ENCODE peak calls at places on chromosomes 11 and 22, in eight cellular contexts. Y is fibroblast of villous mesenchyme, R is body of pancreas, Q is fibroblast of mammary gland, S is GM12864, D is A549, P is heart left ventricle, E is transverse colon. I is an unnamed sample.

GRCh38 chr22:40177738-40178416 is at the start of gene TNRC6B:
- DNase-seq in P (peak; percentile 69), R (peak; percentile 72), Y (peak; percentile 98), D (peak; percentile 59), S (peak; percentile 98), Q (peak; percentile 98), E (peak; percentile 80), I (peak; percentile 99)

GRCh38 chr22:49190816-49191505 is 636.7 kb downstream of the BRD1 start:
- DNase-seq in S (no peak), R (no peak), P (no peak), Q (no peak), E (no peak), Y (no peak), D (no peak), I (no peak)

GRCh38 chr11:1083621-1084551 is 9.2 kb downstream of the MUC2 start:
- DNase-seq in Y (no peak), Q (no peak), S (no peak), E (no peak), P (peak; percentile 5), D (no peak), R (no peak), I (no peak)

GRCh38 chr11:46594785-46595184 is 962 bp upstream of the AMBRA1 start:
- DNase-seq in S (no peak), E (no peak), Y (no peak), P (no peak), D (no peak), Q (no peak), R (no peak), I (no peak)

GRCh38 chr11:62108971-62109391 is 14.8 kb upstream of the INCENP start:
- DNase-seq in D (no peak), Q (peak; percentile 34), E (no peak), Y (peak; percentile 43), P (no peak), R (no peak), S (no peak), I (no peak)

GRCh38 chr11:46607516-46607915 is 9.5 kb downstream of the HARBI1 start:
- DNase-seq in S (no peak), E (no peak), Q (no peak), Y (no peak), P (no peak), D (no peak), R (no peak), I (no peak)

GRCh38 chr11:100776212-100776896 is 89.3 kb downstream of the ARHGAP42 start:
- DNase-seq in R (no peak), Q (peak; percentile 86), D (peak; percentile 69), S (no peak), Y (no peak), E (no peak), P (no peak), I (no peak)

GRCh38 chr11:113274708-113275582 is 39.4 kb upstream of the TTC12 start:
- DNase-seq in E (no peak), P (no peak), R (no peak), S (no peak), D (peak; percentile 3), Q (no peak), Y (peak; percentile 7), I (peak; percentile 28)

GRCh38 chr11:100863080-100863581 is 176.0 kb downstream of the ARHGAP42 start:
- DNase-seq in D (no peak), S (peak; percentile 25), Q (peak; percentile 89), Y (peak; percentile 97), R (no peak), P (peak; percentile 47), E (no peak), I (peak; percentile 96)

GRCh38 chr22:43878079-43878795 is 13.6 kb downstream of the PNPLA5 start:
- DNase-seq in R (no peak), Q (peak; percentile 44), D (no peak), S (no peak), Y (no peak), E (no peak), P (no peak), I (no peak)
- TF ChIP-seq CTCF in R (no peak), Q (no peak), D (no peak), S (no peak), Y (no peak), E (no peak), P (no peak), I (no peak)

GRCh38 chr22:50271011-50271394 is 823 bp upstream of the MAPK11 start:
- DNase-seq in S (no peak), Y (no peak), Q (no peak), D (no peak), P (no peak), R (no peak), E (no peak), I (no peak)
- H3K4me3 ChIP-seq in S (peak overlapping the region; percentile 58), Y (peak overlapping the region; percentile 62), Q (peak overlapping the region; percentile 46), D (peak overlapping the region; percentile 57), P (peak overlapping the region; percentile 54), R (no peak overlapping the region), E (peak overlapping the region; percentile 47), I (peak overlapping the region; percentile 62)

GRCh38 chr11:10454506-10454901 is 560 bp upstream of the AMPD3 start:
- DNase-seq in Y (no peak), P (no peak), D (no peak), Q (no peak), S (no peak), E (no peak), R (no peak), I (peak; percentile 23)

GRCh38 chr11:10451399-10452116 is 3.5 kb upstream of the AMPD3 start:
- DNase-seq in E (no peak), Q (no peak), S (no peak), D (no peak), R (no peak), Y (no peak), P (no peak), I (no peak)

GRCh38 chr11:10452211-10452767 is 2.8 kb upstream of the AMPD3 start:
- DNase-seq in D (no peak), Y (no peak), S (no peak), Q (no peak), E (no peak), P (no peak), R (no peak), I (no peak)

GRCh38 chr11:10453261-10453660 is 1.8 kb upstream of the AMPD3 start:
- DNase-seq in Q (no peak), E (no peak), Y (no peak), D (no peak), R (no peak), S (no peak), P (no peak), I (no peak)

DNA sequence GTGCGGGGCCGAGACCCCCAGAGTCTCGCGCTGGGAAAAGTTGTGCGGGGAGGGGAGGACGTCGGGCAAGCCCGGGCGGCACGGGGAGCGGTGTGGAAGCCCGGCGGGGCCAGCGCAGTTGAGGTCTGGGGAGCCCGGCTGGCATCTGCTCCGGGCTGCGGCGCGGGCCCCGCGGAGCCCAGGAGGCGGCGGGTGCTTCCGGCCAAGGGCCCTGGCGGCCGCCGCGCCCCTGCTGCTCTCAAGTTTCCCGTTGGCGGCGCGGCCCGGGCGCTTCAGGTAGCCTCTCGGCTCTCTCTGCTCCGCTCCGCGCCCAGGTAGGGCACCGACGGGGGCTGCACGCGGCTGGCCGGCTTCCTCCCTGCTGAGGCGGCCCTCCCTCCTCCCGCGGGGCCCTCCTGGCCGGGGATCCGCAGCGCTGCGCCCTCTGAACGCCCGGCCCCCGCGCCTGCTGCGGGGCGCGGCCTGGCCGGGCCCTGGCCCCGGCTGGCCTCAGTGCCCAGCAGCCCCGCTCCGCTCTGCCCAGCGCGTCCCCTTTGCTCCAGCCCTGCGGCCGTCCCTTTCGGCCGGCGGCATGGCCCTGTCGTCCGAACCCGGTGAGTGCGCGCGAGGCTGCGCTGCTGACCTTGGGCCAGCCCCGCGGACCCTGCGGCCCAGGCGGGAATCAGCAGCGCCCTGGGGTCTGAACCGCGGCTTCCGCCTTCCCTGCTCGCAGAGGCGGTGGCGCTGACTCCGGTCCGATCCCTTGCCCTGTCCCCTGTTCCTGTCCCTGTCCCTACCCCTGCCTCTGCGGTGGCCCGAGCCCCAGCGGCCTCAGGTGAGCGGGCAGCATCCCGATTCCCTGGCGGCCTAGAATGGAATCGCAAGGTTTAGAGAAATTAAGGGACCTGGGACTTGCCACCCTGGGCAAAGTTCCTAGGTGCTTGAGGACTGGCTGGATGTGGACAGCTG is 4.3 kb upstream of the AMPD3 start:
- DNase-seq in R (peak; percentile 77), D (peak; percentile 45), P (peak; percentile 40), S (no peak), Q (no peak), E (peak; percentile 78), Y (peak; percentile 13), I (peak; percentile 25)
- TF ChIP-seq CTCF in R (peak; percentile 91), D (no peak), P (peak; percentile 27), S (peak; percentile 63), Q (peak; percentile 18), E (peak; percentile 66), Y (peak; percentile 40), I (peak; percentile 60)

GRCh38 chr11:9601876-9602199 is 28.4 kb downstream of the WEE1 start:
- DNase-seq in E (no peak), Y (no peak), Q (no peak), P (no peak), S (no peak), D (no peak), R (no peak), I (no peak)
- H3K4me3 ChIP-seq in E (no peak overlapping the region), Y (no peak overlapping the region), Q (no peak overlapping the region), P (no peak overlapping the region), S (peak overlapping the region; percentile 44), D (no peak overlapping the region), R (no peak overlapping the region), I (no peak overlapping the region)

GRCh38 chr11:134636071-134636470 is 224.0 kb upstream of the B3GAT1 start:
- DNase-seq in D (no peak), Y (no peak), E (no peak), S (no peak), P (no peak), R (no peak), Q (no peak), I (no peak)

GRCh38 chr11:134633276-134633675 is 221.2 kb upstream of the B3GAT1 start:
- DNase-seq in D (no peak), E (no peak), P (no peak), Y (no peak), R (no peak), Q (no peak), S (no peak), I (no peak)

GRCh38 chr11:134637091-134638015 is 225.3 kb upstream of the B3GAT1 start:
- DNase-seq in Q (no peak), R (no peak), D (no peak), E (no peak), P (no peak), Y (no peak), S (no peak), I (no peak)

GRCh38 chr11:134632347-134633119 is 220.5 kb upstream of the B3GAT1 start:
- DNase-seq in E (no peak), Y (no peak), S (no peak), P (no peak), D (no peak), R (no peak), Q (no peak), I (no peak)

GRCh38 chr11:134634897-134635831 is 223.1 kb upstream of the B3GAT1 start:
- DNase-seq in Y (no peak), P (no peak), D (no peak), E (no peak), R (no peak), S (no peak), Q (no peak), I (no peak)
- TF ChIP-seq CTCF in Y (no peak), P (peak; percentile 27), D (no peak), E (no peak), R (no peak), S (no peak), Q (no peak), I (no peak)

GRCh38 chr11:109480251-109480650 is 58.3 kb downstream of the C11orf87 start:
- DNase-seq in R (no peak), D (no peak), E (no peak), P (no peak), Y (no peak), S (no peak), Q (no peak), I (no peak)
- H3K4me3 ChIP-seq in R (no peak overlapping the region), D (no peak overlapping the region), E (no peak overlapping the region), P (no peak overlapping the region), Y (no peak overlapping the region), S (no peak overlapping the region), Q (no peak overlapping the region), I (no peak overlapping the region)